ENCODE peak calls at places on chromosomes 6 and 20, in four cellular contexts. W, Y, S and N are unnamed samples.

GRCh38 chr6:46473866-46474265 is 17.4 kb downstream of the RCAN2 start:
- DNase-seq in S (no peak), Y (no peak), W (no peak), N (no peak)

GRCh38 chr6:31158863-31159855 is 770 bp downstream of the TCF19 start:
- DNase-seq in S (no peak), Y (no peak), W (no peak), N (no peak)

GRCh38 chr20:6976096-6976495 is 208.6 kb downstream of the BMP2 start:
- DNase-seq in S (no peak), W (no peak), Y (no peak), N (no peak)

GRCh38 chr20:20085812-20086211 is 33.5 kb downstream of the CFAP61 start:
- DNase-seq in W (no peak), Y (peak; percentile 85), S (no peak), N (no peak)

GRCh38 chr6:150153905-150154492 is 11.2 kb downstream of the PPP1R14C start:
- DNase-seq in W (no peak), Y (no peak), S (no peak), N (no peak)

GRCh38 chr20:58706975-58707681 is 14.5 kb downstream of the NPEPL1 start:
- DNase-seq in S (no peak), Y (peak; percentile 13), W (no peak), N (peak; percentile 57)

GRCh38 chr6:45148278-45148677 is 179.9 kb upstream of the RUNX2 start:
- DNase-seq in Y (no peak), S (no peak), W (no peak), N (no peak)

GRCh38 chr20:22216984-22217383 is 367.4 kb downstream of the FOXA2 start:
- DNase-seq in W (no peak), S (no peak), Y (no peak), N (no peak)

GRCh38 chr6:108896111-108896661 is 48.0 kb downstream of the ARMC2 start:
- DNase-seq in S (no peak), W (no peak), Y (no peak), N (no peak)

GRCh38 chr20:11917663-11918062 is at the start of gene BTBD3:
- DNase-seq in W (peak; percentile 78), Y (peak; percentile 38), S (no peak), N (no peak)

GRCh38 chr20:33568378-33569289 is 78.7 kb downstream of the CBFA2T2 start:
- DNase-seq in Y (no peak), S (no peak), W (peak; percentile 32), N (no peak)

GRCh38 chr6:88856566-88856965 is 106.9 kb downstream of the RNGTT start:
- DNase-seq in S (no peak), Y (no peak), W (no peak), N (no peak)

GRCh38 chr6:53728570-53729194 is 63.1 kb upstream of the KLHL31 start:
- DNase-seq in W (peak; percentile 37), S (no peak), Y (no peak), N (no peak)

GRCh38 chr6:43301081-43301870 is 3.2 kb downstream of the SLC22A7 start:
- DNase-seq in S (no peak), W (no peak), Y (no peak), N (no peak)

GRCh38 chr6:130928158-130928917 is 101.1 kb downstream of the SMLR1 start:
- DNase-seq in W (no peak), S (no peak), Y (no peak), N (no peak)

GRCh38 chr20:34982270-34983088 is 26.8 kb downstream of the MYH7B start:
- DNase-seq in W (peak; percentile 24), Y (no peak), S (no peak), N (no peak)

GRCh38 chr6:133707456-133707855 is 181.5 kb upstream of the TCF21 start:
- DNase-seq in Y (no peak), S (peak; percentile 5), W (no peak), N (no peak)

GRCh38 chr6:29011276-29011734 is 6.2 kb upstream of the ZNF311 start:
- DNase-seq in W (peak; percentile 45), S (no peak), Y (no peak), N (no peak)

GRCh38 chr6:93040375-93040774 is 379.0 kb downstream of the EPHA7 start:
- DNase-seq in S (no peak), Y (no peak), W (no peak), N (no peak)

GRCh38 chr6:11538049-11538798 is 675 bp downstream of the TMEM170B start:
- DNase-seq in Y (no peak), S (no peak), W (peak; percentile 26), N (peak; percentile 76)

GRCh38 chr6:119105262-119105661 is 26.8 kb upstream of the FAM184A start:
- DNase-seq in S (no peak), Y (no peak), W (no peak), N (no peak)

GRCh38 chr6:142165227-142165626 is 18.2 kb downstream of the VTA1 start:
- DNase-seq in W (no peak), S (no peak), Y (no peak), N (no peak)

GRCh38 chr20:62236997-62237771 is 1.1 kb upstream of the OSBPL2 start:
- DNase-seq in S (no peak), W (no peak), Y (no peak), N (no peak)
- H3K4me1 ChIP-seq in S (peaks cover 12% of the 10 kb centered on the region), W (peaks cover 40% of the 10 kb centered on the region), Y (no peaks in the 10 kb centered on the region), N (peaks cover 21% of the 10 kb centered on the region)

DNA sequence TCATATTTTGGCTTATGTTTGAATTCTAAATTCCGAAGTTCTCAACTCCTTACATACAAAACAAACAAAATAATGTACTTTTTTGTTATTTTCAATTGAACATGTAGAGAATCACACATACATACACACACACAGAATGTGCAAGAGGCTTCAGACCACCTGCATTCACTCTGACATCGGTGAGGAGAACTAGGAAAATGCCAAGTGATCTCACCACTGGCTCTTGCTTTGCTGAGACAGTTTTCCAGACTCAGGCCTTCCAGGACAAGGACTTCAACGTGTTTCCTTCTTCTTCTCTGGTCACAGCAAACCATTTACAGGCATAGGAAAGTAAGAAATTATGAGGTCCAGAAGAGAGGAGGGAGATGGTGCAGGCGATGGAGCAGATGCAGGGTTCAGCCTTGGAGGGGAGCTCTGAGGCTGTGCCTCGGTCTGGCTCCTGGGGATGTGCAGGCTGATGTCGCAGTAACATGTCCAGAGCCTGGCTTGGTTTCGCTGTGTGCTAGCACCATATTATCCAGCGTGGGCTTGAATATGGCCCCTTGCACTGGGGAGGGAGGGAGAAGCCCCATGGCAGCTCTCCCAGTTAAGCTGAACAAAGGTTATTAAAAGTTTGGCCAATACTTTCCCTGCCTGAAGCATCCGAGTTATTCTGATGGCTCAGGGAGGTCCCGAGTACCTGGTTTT is 93.3 kb downstream of the DACT2 start:
- DNase-seq in S (no peak), W (no peak), Y (peak; percentile 18), N (no peak)
- TF ChIP-seq CTCF in S (no peak), W (no peak), Y (no peak), N (no peak)

DNA sequence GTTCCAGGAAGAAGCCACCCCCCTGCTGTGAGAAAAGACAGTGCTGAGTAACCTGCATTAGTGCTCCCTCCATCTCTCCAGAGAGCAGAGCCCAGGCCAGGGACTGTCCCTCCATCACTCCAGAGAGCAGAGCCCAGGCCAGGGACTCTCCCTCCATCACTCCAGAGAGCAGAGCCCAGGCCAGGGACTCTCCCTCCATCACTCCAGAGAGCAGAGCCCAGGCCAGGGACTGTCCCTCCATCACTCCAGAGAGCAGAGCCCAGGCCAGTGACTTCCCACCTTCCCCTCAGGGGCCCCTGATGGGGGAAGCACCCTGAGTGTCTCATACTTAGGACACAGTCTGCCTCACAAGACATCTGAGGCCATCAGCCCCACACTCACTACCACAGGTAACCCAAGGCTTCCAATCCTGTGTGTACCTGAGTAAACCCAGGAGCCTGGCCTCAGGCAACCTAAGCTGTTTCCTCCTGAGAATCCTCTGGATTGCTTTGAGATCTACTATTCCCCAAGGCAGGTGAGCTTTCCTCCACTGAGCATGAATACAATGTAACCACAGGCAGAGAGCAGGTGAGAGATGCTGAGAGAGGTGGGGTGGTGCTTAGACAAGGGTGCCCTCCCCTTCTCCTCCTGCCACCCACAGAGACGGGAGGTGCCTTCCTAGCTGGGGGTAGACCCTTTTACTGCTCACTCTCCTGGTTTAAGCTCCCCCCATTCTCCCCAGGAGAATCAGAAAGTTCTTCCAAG is 4.9 kb downstream of the TBXT start:
- DNase-seq in S (no peak), Y (no peak), W (no peak), N (no peak)
- H3K27me3 ChIP-seq in S (peaks cover 8% of the 10 kb centered on the region), Y (no peaks in the 10 kb centered on the region), W (peaks cover 50% of the 10 kb centered on the region), N (peaks cover 50% of the 10 kb centered on the region)

GRCh38 chr6:1384549-1385128 is 4.7 kb upstream of the FOXF2 start:
- DNase-seq in W (no peak), Y (no peak), S (no peak), N (no peak)

GRCh38 chr6:1386310-1386709 is 3.1 kb upstream of the FOXF2 start:
- DNase-seq in W (no peak), Y (no peak), S (no peak), N (no peak)

GRCh38 chr6:1383729-1384548 is 5.4 kb upstream of the FOXF2 start:
- DNase-seq in W (no peak), S (no peak), Y (no peak), N (no peak)

GRCh38 chr6:1387632-1388031 is 1.7 kb upstream of the FOXF2 start:
- DNase-seq in Y (no peak), S (no peak), W (no peak), N (no peak)

DNA sequence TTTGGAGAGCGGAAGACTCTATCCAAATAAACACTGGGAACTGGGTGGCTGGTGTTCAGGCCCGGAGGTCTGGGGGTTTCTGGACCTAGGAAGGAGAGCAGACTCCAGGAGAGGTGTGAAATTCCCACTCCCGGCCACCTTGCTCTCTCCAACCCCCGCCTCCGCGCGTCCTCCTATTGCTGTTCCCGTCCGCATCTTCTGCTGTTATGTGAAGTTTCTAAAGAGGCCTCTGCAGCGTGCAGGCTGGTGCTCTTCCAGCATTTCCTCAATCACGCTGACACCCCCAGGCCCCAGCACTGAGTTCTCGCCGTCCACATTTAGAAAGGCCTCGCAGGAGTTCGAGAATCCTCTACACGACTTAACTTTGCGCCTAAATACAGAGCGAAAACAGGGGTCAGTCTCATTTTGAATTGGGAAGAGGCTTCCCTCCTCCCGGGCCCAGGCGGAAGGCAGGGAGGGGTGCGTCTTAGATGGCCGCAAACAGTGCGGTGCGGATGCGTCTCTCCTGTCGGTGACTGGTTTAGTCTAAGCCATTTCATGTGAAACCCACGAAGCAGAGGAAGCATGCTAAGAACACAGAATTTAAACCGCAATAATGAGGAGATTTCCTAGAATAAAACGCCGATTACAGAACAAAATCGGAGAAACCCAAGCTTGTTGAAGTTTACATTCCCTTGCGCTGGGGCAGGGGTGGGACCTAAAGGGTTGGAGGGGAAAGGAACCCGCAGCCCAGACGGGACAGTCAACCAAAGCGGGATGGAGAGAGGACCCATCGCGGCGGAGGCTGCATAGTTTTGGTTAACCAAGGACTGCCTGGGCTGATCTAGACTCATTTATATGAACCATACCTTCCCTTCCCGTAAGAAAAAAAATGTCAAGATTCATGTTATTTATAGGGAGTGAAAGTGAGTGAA is 4.0 kb upstream of the FOXF2 start:
- DNase-seq in W (no peak), S (no peak), Y (no peak), N (no peak)
- H3K4me1 ChIP-seq in W (peaks cover 40% of the 10 kb centered on the region), S (no peaks in the 10 kb centered on the region), Y (peaks cover 6% of the 10 kb centered on the region), N (peaks cover 13% of the 10 kb centered on the region)

DNA sequence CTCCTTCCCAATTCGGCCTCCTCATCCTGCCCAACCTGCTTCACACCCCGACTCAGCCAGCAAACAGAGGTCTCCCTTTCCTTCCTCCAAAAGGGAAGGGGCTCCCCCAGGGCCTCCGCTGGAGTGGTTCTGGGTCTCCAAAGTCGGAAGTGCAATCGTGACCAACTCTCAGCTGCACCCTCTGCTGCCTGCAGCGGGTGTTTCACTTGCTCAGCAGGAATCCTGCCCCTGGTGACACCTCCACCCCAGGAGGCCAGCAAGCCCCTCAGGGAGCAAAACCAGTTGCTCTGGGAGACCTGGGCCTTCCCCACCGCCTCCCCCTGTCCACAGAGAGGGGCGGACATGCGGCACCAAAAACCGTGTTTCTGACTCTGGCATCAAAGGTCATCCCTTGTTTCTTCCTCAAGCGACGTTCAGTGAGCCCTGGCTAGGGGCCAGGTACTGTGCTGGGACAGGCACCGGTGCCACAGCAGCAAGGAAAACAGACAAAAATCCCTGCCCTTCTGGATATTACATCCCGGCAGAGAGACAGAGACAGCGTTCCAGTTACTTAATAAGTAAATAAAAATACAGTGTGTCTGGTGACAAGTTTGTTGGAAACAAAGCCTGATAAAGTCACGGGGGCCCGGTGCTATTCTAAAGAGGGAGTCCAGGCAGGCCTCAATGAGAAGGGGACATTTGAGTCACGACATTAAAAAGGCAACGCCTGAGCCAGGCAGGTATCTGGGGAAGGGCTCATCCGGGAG is 219.0 kb downstream of the BMP7 start:
- DNase-seq in S (no peak), Y (peak; percentile 75), W (no peak), N (peak; percentile 45)
- TF ChIP-seq CTCF in S (no peak), Y (no peak), W (no peak), N (no peak)